ENCODE peak calls at places on chromosomes 2 and 18, in five cellular contexts. S is globus pallidus; V is stimulated activated CD8-positive, alpha-beta memory T cell treated with anti-CD3 and anti-CD28 coated beads, Interleukin-4, amount 100 ng/mL, for 4 hours; U is coronary artery; N is HuH-7. Q is an unnamed sample.

GRCh38 chr2:39524061-39524460 is 87.0 kb upstream of the MAP4K3 start:
- DNase-seq in V (no peak), U (no peak), N (no peak), S (no peak), Q (no peak)

GRCh38 chr2:192544371-192544955 is 349.7 kb upstream of the TMEFF2 start:
- DNase-seq in V (no peak), U (no peak), N (no peak), S (no peak), Q (no peak)

GRCh38 chr18:80246656-80247402 is 485 bp downstream of the PARD6G start:
- DNase-seq in V (no peak), U (peak), N (no peak), S (no peak), Q (peak)

GRCh38 chr2:51490576-51491234 is 458.8 kb upstream of the NRXN1 start:
- DNase-seq in N (no peak), S (no peak), V (no peak), U (no peak), Q (no peak)

GRCh38 chr2:54423213-54423612 is 32.9 kb upstream of the SPTBN1 start:
- DNase-seq in U (no peak), V (no peak), S (no peak), N (no peak), Q (no peak)

GRCh38 chr18:58785171-58785805 is 79.4 kb upstream of the ZNF532 start:
- DNase-seq in U (no peak), S (no peak), V (no peak), N (no peak), Q (no peak)

GRCh38 chr18:12908706-12909105 is 24.7 kb upstream of the PTPN2 start:
- DNase-seq in S (no peak), V (no peak), U (no peak), N (no peak), Q (no peak)

GRCh38 chr2:96533292-96534073 is 3.1 kb upstream of the ARID5A start:
- DNase-seq in S (no peak), U (peak), V (no peak), N (peak), Q (peak)

GRCh38 chr2:42901076-42901645 is 108.8 kb upstream of the HAAO start:
- DNase-seq in S (no peak), V (no peak), N (no peak), U (no peak), Q (peak)

GRCh38 chr18:44594779-44595467 is 85.8 kb upstream of the SETBP1 start:
- DNase-seq in V (no peak), S (no peak), U (no peak), N (no peak), Q (no peak)

GRCh38 chr2:171287606-171288005 is 126.9 kb upstream of the TLK1 start:
- DNase-seq in S (no peak), U (no peak), N (no peak), V (no peak), Q (no peak)

GRCh38 chr2:114061566-114062098 is 171.7 kb downstream of the ACTR3 start:
- DNase-seq in S (no peak), N (no peak), V (no peak), U (no peak), Q (no peak)

GRCh38 chr2:216279459-216279858 is 92.8 kb downstream of the MARCHF4 start:
- DNase-seq in S (no peak), V (no peak), U (no peak), N (no peak), Q (no peak)

GRCh38 chr18:23933407-23933806 is 81.1 kb upstream of the TTC39C start:
- DNase-seq in U (no peak), N (no peak), V (no peak), S (no peak), Q (no peak)